ENCODE peak calls at places on chromosomes 11 and 22, in four cellular contexts. One of them, this sample, is unnamed.

GRCh38 chr22:40637181-40638150 is 947 bp upstream of the MRTFA start:
- DNase-seq in NCI-H1436: no peak
- DNase-seq in activated gamma-delta T cell treated with anti-CD3 and anti-CD28 coated beads, Interleukin-2, amount 50 U/mL, for 16 hours: peak; percentile 24
- DNase-seq in GM12865: peak; percentile 47
- DNase-seq in this sample: peak; percentile 68

GRCh38 chr11:1863352-1864215 is 10.7 kb downstream of the LSP1 start:
- DNase-seq in NCI-H1436: peak; percentile 45
- DNase-seq in activated gamma-delta T cell treated with anti-CD3 and anti-CD28 coated beads, Interleukin-2, amount 50 U/mL, for 16 hours: no peak
- DNase-seq in GM12865: no peak
- DNase-seq in this sample: no peak

GRCh38 chr11:18731949-18732821 is 6.2 kb upstream of the IGSF22 start:
- DNase-seq in NCI-H1436: no peak
- DNase-seq in activated gamma-delta T cell treated with anti-CD3 and anti-CD28 coated beads, Interleukin-2, amount 50 U/mL, for 16 hours: peak; percentile 58
- DNase-seq in GM12865: peak; percentile 62
- DNase-seq in this sample: peak; percentile 82

GRCh38 chr22:25360411-25360810 is 141.0 kb downstream of the CRYBB2 start:
- DNase-seq in NCI-H1436: no peak
- DNase-seq in activated gamma-delta T cell treated with anti-CD3 and anti-CD28 coated beads, Interleukin-2, amount 50 U/mL, for 16 hours: no peak
- DNase-seq in GM12865: no peak
- DNase-seq in this sample: no peak

GRCh38 chr11:118017631-118018315 is 31.6 kb downstream of the IL10RA start:
- DNase-seq in NCI-H1436: no peak
- DNase-seq in activated gamma-delta T cell treated with anti-CD3 and anti-CD28 coated beads, Interleukin-2, amount 50 U/mL, for 16 hours: no peak
- DNase-seq in GM12865: no peak
- DNase-seq in this sample: no peak

GRCh38 chr11:59186130-59186594 is 14.2 kb downstream of the DTX4 start:
- DNase-seq in NCI-H1436: no peak
- DNase-seq in activated gamma-delta T cell treated with anti-CD3 and anti-CD28 coated beads, Interleukin-2, amount 50 U/mL, for 16 hours: peak; percentile 19
- DNase-seq in GM12865: peak; percentile 72
- DNase-seq in this sample: peak; percentile 86

GRCh38 chr11:60984616-60985015 is 13.1 kb downstream of the CD6 start:
- DNase-seq in NCI-H1436: no peak
- DNase-seq in activated gamma-delta T cell treated with anti-CD3 and anti-CD28 coated beads, Interleukin-2, amount 50 U/mL, for 16 hours: no peak
- DNase-seq in GM12865: no peak
- DNase-seq in this sample: no peak

GRCh38 chr11:131668867-131669780 is 298.7 kb downstream of the NTM start:
- DNase-seq in NCI-H1436: peak; percentile 1
- DNase-seq in activated gamma-delta T cell treated with anti-CD3 and anti-CD28 coated beads, Interleukin-2, amount 50 U/mL, for 16 hours: no peak
- DNase-seq in GM12865: peak; percentile 56
- DNase-seq in this sample: peak; percentile 72

GRCh38 chr11:73249858-73250773 is 22.0 kb upstream of the P2RY6 start:
- DNase-seq in NCI-H1436: no peak
- DNase-seq in activated gamma-delta T cell treated with anti-CD3 and anti-CD28 coated beads, Interleukin-2, amount 50 U/mL, for 16 hours: no peak
- DNase-seq in GM12865: no peak
- DNase-seq in this sample: no peak

GRCh38 chr11:13927496-13927895 is 35.0 kb upstream of the SPON1 start:
- DNase-seq in NCI-H1436: no peak
- DNase-seq in activated gamma-delta T cell treated with anti-CD3 and anti-CD28 coated beads, Interleukin-2, amount 50 U/mL, for 16 hours: no peak
- DNase-seq in GM12865: no peak
- DNase-seq in this sample: no peak

GRCh38 chr11:121466063-121466794 is 13.5 kb upstream of the SORL1-AS1 start:
- DNase-seq in NCI-H1436: peak; percentile 50
- DNase-seq in activated gamma-delta T cell treated with anti-CD3 and anti-CD28 coated beads, Interleukin-2, amount 50 U/mL, for 16 hours: no peak
- DNase-seq in GM12865: peak; percentile 73
- DNase-seq in this sample: no peak

GRCh38 chr11:134521452-134522289 is 109.6 kb upstream of the B3GAT1 start:
- DNase-seq in NCI-H1436: no peak
- DNase-seq in activated gamma-delta T cell treated with anti-CD3 and anti-CD28 coated beads, Interleukin-2, amount 50 U/mL, for 16 hours: no peak
- DNase-seq in GM12865: no peak
- DNase-seq in this sample: no peak

GRCh38 chr11:133835258-133836075 is 9.8 kb downstream of the SPATA19 start:
- DNase-seq in NCI-H1436: peak; percentile 23
- DNase-seq in activated gamma-delta T cell treated with anti-CD3 and anti-CD28 coated beads, Interleukin-2, amount 50 U/mL, for 16 hours: no peak
- DNase-seq in GM12865: peak; percentile 73
- DNase-seq in this sample: peak; percentile 65

GRCh38 chr11:35085766-35086165 is 53.2 kb upstream of the CD44 start:
- DNase-seq in NCI-H1436: no peak
- DNase-seq in activated gamma-delta T cell treated with anti-CD3 and anti-CD28 coated beads, Interleukin-2, amount 50 U/mL, for 16 hours: no peak
- DNase-seq in GM12865: no peak
- DNase-seq in this sample: no peak

GRCh38 chr11:69638941-69639681 is 1.8 kb upstream of the CCND1 start:
- DNase-seq in NCI-H1436: peak; percentile 47
- DNase-seq in activated gamma-delta T cell treated with anti-CD3 and anti-CD28 coated beads, Interleukin-2, amount 50 U/mL, for 16 hours: no peak
- DNase-seq in GM12865: peak; percentile 67
- DNase-seq in this sample: peak; percentile 52

GRCh38 chr11:116828632-116829524 is 829 bp upstream of the APOC3 start:
- DNase-seq in NCI-H1436: no peak
- DNase-seq in activated gamma-delta T cell treated with anti-CD3 and anti-CD28 coated beads, Interleukin-2, amount 50 U/mL, for 16 hours: no peak
- DNase-seq in GM12865: no peak
- DNase-seq in this sample: no peak

GRCh38 chr11:32893091-32893946 is 708 bp downstream of the QSER1 start:
- DNase-seq in NCI-H1436: peak; percentile 44
- DNase-seq in activated gamma-delta T cell treated with anti-CD3 and anti-CD28 coated beads, Interleukin-2, amount 50 U/mL, for 16 hours: peak; percentile 31
- DNase-seq in GM12865: peak; percentile 67
- DNase-seq in this sample: peak; percentile 79

GRCh38 chr11:78902771-78903507 is 328.3 kb upstream of the NARS2 start:
- DNase-seq in NCI-H1436: no peak
- DNase-seq in activated gamma-delta T cell treated with anti-CD3 and anti-CD28 coated beads, Interleukin-2, amount 50 U/mL, for 16 hours: no peak
- DNase-seq in GM12865: no peak
- DNase-seq in this sample: no peak

GRCh38 chr11:128455766-128456165 is 131.6 kb downstream of the ETS1 start:
- DNase-seq in NCI-H1436: no peak
- DNase-seq in activated gamma-delta T cell treated with anti-CD3 and anti-CD28 coated beads, Interleukin-2, amount 50 U/mL, for 16 hours: no peak
- DNase-seq in GM12865: no peak
- DNase-seq in this sample: no peak

GRCh38 chr22:31394326-31394725 is 5.1 kb upstream of the DRG1 start:
- DNase-seq in NCI-H1436: no peak
- DNase-seq in activated gamma-delta T cell treated with anti-CD3 and anti-CD28 coated beads, Interleukin-2, amount 50 U/mL, for 16 hours: no peak
- DNase-seq in GM12865: no peak
- DNase-seq in this sample: no peak

GRCh38 chr11:105399505-105399904 is 210.4 kb upstream of the GRIA4 start:
- DNase-seq in NCI-H1436: no peak
- DNase-seq in activated gamma-delta T cell treated with anti-CD3 and anti-CD28 coated beads, Interleukin-2, amount 50 U/mL, for 16 hours: no peak
- DNase-seq in GM12865: no peak
- DNase-seq in this sample: no peak

GRCh38 chr11:134878785-134879184 is 466.7 kb upstream of the B3GAT1 start:
- DNase-seq in NCI-H1436: no peak
- DNase-seq in activated gamma-delta T cell treated with anti-CD3 and anti-CD28 coated beads, Interleukin-2, amount 50 U/mL, for 16 hours: no peak
- DNase-seq in GM12865: no peak
- DNase-seq in this sample: no peak

GRCh38 chr22:35587447-35587870 is 29.7 kb downstream of the MB start:
- DNase-seq in NCI-H1436: no peak
- DNase-seq in activated gamma-delta T cell treated with anti-CD3 and anti-CD28 coated beads, Interleukin-2, amount 50 U/mL, for 16 hours: no peak
- DNase-seq in GM12865: no peak
- DNase-seq in this sample: no peak

GRCh38 chr22:48492371-48493320 is 1335.0 kb downstream of the BRD1 start:
- DNase-seq in NCI-H1436: peak; percentile 53
- DNase-seq in activated gamma-delta T cell treated with anti-CD3 and anti-CD28 coated beads, Interleukin-2, amount 50 U/mL, for 16 hours: no peak
- DNase-seq in GM12865: peak; percentile 59
- DNase-seq in this sample: peak; percentile 91

GRCh38 chr22:25624486-25624885 is 60.0 kb downstream of the GRK3 start:
- DNase-seq in NCI-H1436: no peak
- DNase-seq in activated gamma-delta T cell treated with anti-CD3 and anti-CD28 coated beads, Interleukin-2, amount 50 U/mL, for 16 hours: no peak
- DNase-seq in GM12865: no peak
- DNase-seq in this sample: no peak

GRCh38 chr22:27850000-27850465 is 48.5 kb upstream of the MN1 start:
- DNase-seq in NCI-H1436: no peak
- DNase-seq in activated gamma-delta T cell treated with anti-CD3 and anti-CD28 coated beads, Interleukin-2, amount 50 U/mL, for 16 hours: no peak
- DNase-seq in GM12865: no peak
- DNase-seq in this sample: no peak

GRCh38 chr22:22022255-22022840 is 39.8 kb upstream of the TOP3B start:
- DNase-seq in NCI-H1436: no peak
- DNase-seq in activated gamma-delta T cell treated with anti-CD3 and anti-CD28 coated beads, Interleukin-2, amount 50 U/mL, for 16 hours: no peak
- DNase-seq in GM12865: no peak
- DNase-seq in this sample: no peak

GRCh38 chr22:39243443-39244072 is 1.2 kb downstream of the PDGFB start:
- DNase-seq in NCI-H1436: no peak
- DNase-seq in activated gamma-delta T cell treated with anti-CD3 and anti-CD28 coated beads, Interleukin-2, amount 50 U/mL, for 16 hours: no peak
- DNase-seq in GM12865: no peak
- DNase-seq in this sample: no peak